ENCODE peak calls at places on chromosomes 16 and 17, in ten cellular contexts. H is hypothalamus; E is HFF-Myc; P is activated naive CD4-positive, alpha-beta T cell; L is stimulated activated CD4-positive, alpha-beta T cell treated with anti-CD3 and anti-CD28 coated beads, Interleukin-1b, Interleukin-23, amount 100 ng/mL, for 24 hours; Y is AG09309; J is NCI-H510A; T is NCI-H1105; N is iris pigment epithelial cell; W is body of pancreas. B is an unnamed sample.

GRCh38 chr16:30896203-30896889 is at the start of gene CTF1:
- DNase-seq in H (peak; percentile 79), E (peak; percentile 53), P (no peak), L (no peak), Y (peak; percentile 57), J (peak; percentile 62), T (no peak), N (peak; percentile 88), W (peak; percentile 69), B (peak; percentile 67)

GRCh38 chr17:31531336-31532160 is 140.1 kb downstream of the RAB11FIP4 start:
- DNase-seq in H (no peak), E (no peak), P (no peak), L (no peak), Y (no peak), J (no peak), T (no peak), N (no peak), W (no peak), B (no peak)

GRCh38 chr17:74176546-74177001 is 26.9 kb upstream of the RPL38 start:
- DNase-seq in H (peak; percentile 70), E (no peak), P (no peak), L (no peak), Y (peak; percentile 16), J (no peak), T (peak; percentile 62), N (peak; percentile 65), W (peak; percentile 65), B (peak; percentile 72)

GRCh38 chr17:916315-916714 is 63.3 kb downstream of the NXN start:
- DNase-seq in H (no peak), E (no peak), P (no peak), L (no peak), Y (no peak), J (no peak), T (no peak), N (no peak), W (no peak), B (no peak)

GRCh38 chr17:80737106-80738019 is 192.7 kb downstream of the RPTOR start:
- DNase-seq in H (no peak), E (no peak), P (no peak), L (no peak), Y (no peak), J (no peak), T (no peak), N (no peak), W (no peak), B (no peak)

GRCh38 chr17:28878981-28879380 is 18.6 kb downstream of the FLOT2 start:
- DNase-seq in H (no peak), E (no peak), P (no peak), L (no peak), Y (no peak), J (peak; percentile 40), T (peak; percentile 29), N (peak; percentile 64), W (peak; percentile 19), B (no peak)

GRCh38 chr16:73034374-73034773 is 13.6 kb downstream of the ZFHX3 start:
- DNase-seq in H (no peak), E (no peak), P (no peak), L (no peak), Y (no peak), J (no peak), T (no peak), N (no peak), W (no peak), B (no peak)

GRCh38 chr17:3771140-3771539 is 29.8 kb downstream of the ITGAE start:
- DNase-seq in H (no peak), E (no peak), P (no peak), L (no peak), Y (no peak), J (no peak), T (no peak), N (no peak), W (no peak), B (no peak)

GRCh38 chr17:19364699-19365498 is 2.4 kb upstream of the B9D1 start:
- DNase-seq in H (no peak), E (no peak), P (no peak), L (no peak), Y (no peak), J (no peak), T (no peak), N (no peak), W (no peak), B (peak; percentile 59)

GRCh38 chr16:90018297-90019200 is 707 bp downstream of the DBNDD1 start:
- DNase-seq in H (peak; percentile 20), E (no peak), P (no peak), L (no peak), Y (no peak), J (no peak), T (no peak), N (no peak), W (peak; percentile 69), B (peak; percentile 61)

GRCh38 chr16:88672776-88673175 is 9.9 kb upstream of the MVD start:
- DNase-seq in H (no peak), E (no peak), P (no peak), L (no peak), Y (no peak), J (no peak), T (no peak), N (no peak), W (no peak), B (peak; percentile 73)

GRCh38 chr16:56610017-56610608 is 1.7 kb downstream of the MT2A start:
- DNase-seq in H (peak; percentile 42), E (no peak), P (peak; percentile 20), L (peak; percentile 42), Y (peak; percentile 85), J (no peak), T (no peak), N (peak; percentile 98), W (no peak), B (no peak)

GRCh38 chr17:19647697-19648474 is 665 bp upstream of the ALDH3A2 start:
- DNase-seq in H (peak; percentile 93), E (no peak), P (no peak), L (peak; percentile 0), Y (peak; percentile 37), J (peak; percentile 60), T (peak; percentile 54), N (peak; percentile 72), W (peak; percentile 58), B (peak; percentile 75)

GRCh38 chr16:22250522-22250921 is 44.4 kb downstream of the EEF2K start:
- DNase-seq in H (no peak), E (no peak), P (no peak), L (no peak), Y (no peak), J (no peak), T (no peak), N (peak; percentile 36), W (no peak), B (no peak)

GRCh38 chr17:4607773-4608187 is 23.5 kb downstream of the SMTNL2 start:
- DNase-seq in H (peak; percentile 29), E (no peak), P (no peak), L (no peak), Y (no peak), J (no peak), T (no peak), N (peak; percentile 70), W (peak; percentile 62), B (peak; percentile 40)

GRCh38 chr17:35548978-35549377 is 11.5 kb upstream of the SLFN12L start:
- DNase-seq in H (no peak), E (no peak), P (no peak), L (no peak), Y (no peak), J (no peak), T (no peak), N (no peak), W (no peak), B (no peak)

GRCh38 chr16:3623642-3624041 is 12.2 kb upstream of the SLX4 start:
- DNase-seq in H (no peak), E (no peak), P (no peak), L (no peak), Y (no peak), J (no peak), T (no peak), N (peak; percentile 37), W (no peak), B (no peak)

GRCh38 chr16:55613578-55614333 is 42.0 kb upstream of the SLC6A2 start:
- DNase-seq in H (no peak), E (no peak), P (no peak), L (no peak), Y (no peak), J (no peak), T (no peak), N (no peak), W (no peak), B (no peak)

GRCh38 chr16:84084570-84085270 is 32.0 kb downstream of the MBTPS1 start:
- DNase-seq in H (peak; percentile 38), E (no peak), P (peak; percentile 19), L (peak; percentile 44), Y (no peak), J (peak; percentile 31), T (peak; percentile 32), N (peak; percentile 66), W (peak; percentile 72), B (peak; percentile 56)

GRCh38 chr17:42414782-42415409 is 8.2 kb downstream of the CAVIN1 start:
- DNase-seq in H (no peak), E (no peak), P (no peak), L (peak; percentile 32), Y (no peak), J (no peak), T (no peak), N (no peak), W (no peak), B (no peak)

GRCh38 chr16:50261707-50262235 is 4.6 kb upstream of the ADCY7 start:
- DNase-seq in H (no peak), E (no peak), P (no peak), L (no peak), Y (no peak), J (no peak), T (no peak), N (no peak), W (no peak), B (no peak)

GRCh38 chr16:2084688-2085625 is 37.2 kb downstream of the TSC2 start:
- DNase-seq in H (no peak), E (no peak), P (no peak), L (no peak), Y (no peak), J (no peak), T (no peak), N (no peak), W (no peak), B (no peak)

GRCh38 chr17:79954281-79955166 is 81.1 kb downstream of the TBC1D16 start:
- DNase-seq in H (no peak), E (no peak), P (no peak), L (no peak), Y (no peak), J (no peak), T (no peak), N (no peak), W (no peak), B (no peak)

GRCh38 chr16:51816929-51817328 is 665.9 kb upstream of the SALL1 start:
- DNase-seq in H (no peak), E (no peak), P (no peak), L (no peak), Y (no peak), J (no peak), T (no peak), N (peak; percentile 80), W (no peak), B (no peak)

GRCh38 chr16:79401157-79401556 is 199.4 kb downstream of the MAF start:
- DNase-seq in H (no peak), E (no peak), P (no peak), L (no peak), Y (no peak), J (no peak), T (no peak), N (no peak), W (no peak), B (no peak)

GRCh38 chr17:77836557-77837041 is 121.9 kb upstream of the TNRC6C start:
- DNase-seq in H (no peak), E (no peak), P (no peak), L (no peak), Y (no peak), J (no peak), T (no peak), N (peak; percentile 67), W (peak; percentile 61), B (no peak)

GRCh38 chr17:44223574-44224046 is 4.1 kb upstream of the UBTF start:
- DNase-seq in H (peak; percentile 11), E (no peak), P (no peak), L (no peak), Y (no peak), J (no peak), T (no peak), N (no peak), W (peak; percentile 94), B (peak; percentile 31)

GRCh38 chr16:84459941-84460405 is 44.5 kb downstream of the MEAK7 start:
- DNase-seq in H (no peak), E (no peak), P (no peak), L (no peak), Y (no peak), J (no peak), T (no peak), N (no peak), W (no peak), B (no peak)

B was measured in head of caudate nucleus.